ENCODE peak calls at places on chromosomes 11 and 22, in four cellular contexts. X, B, K and Z are unnamed samples.
A peak's percentile ranks its signal among the peaks of the same experiment; 100 is the strongest.

GRCh38 chr11:20770421-20770935 is 101.1 kb downstream of the NELL1 start:
- DNase-seq in X (no peak), B (no peak), K (no peak), Z (no peak)

GRCh38 chr11:67507242-67507890 is 596 bp downstream of the CDK2AP2 start:
- DNase-seq in X (peak; percentile 55), B (peak; percentile 54), K (no peak), Z (no peak)

GRCh38 chr11:64078294-64078693 is 42.6 kb downstream of the FLRT1 start:
- DNase-seq in X (no peak), B (no peak), K (no peak), Z (no peak)

GRCh38 chr11:104803770-104804169 is 94.5 kb downstream of the CASP12 start:
- DNase-seq in X (no peak), B (no peak), K (no peak), Z (no peak)

GRCh38 chr11:83285131-83285770 is 916 bp downstream of the CCDC90B start:
- DNase-seq in X (no peak), B (no peak), K (no peak), Z (no peak)

GRCh38 chr22:37927129-37927936 is 21.2 kb downstream of the MICALL1 start:
- DNase-seq in X (no peak), B (no peak), K (no peak), Z (no peak)

GRCh38 chr22:41367039-41367679 is 14.6 kb upstream of the TEF start:
- DNase-seq in X (peak; percentile 96), B (peak; percentile 38), K (no peak), Z (peak; percentile 80)

GRCh38 chr22:21942407-21942895 is 10.2 kb downstream of the PPM1F start:
- DNase-seq in X (no peak), B (peak; percentile 31), K (no peak), Z (no peak)

GRCh38 chr22:40525250-40525884 is 111.2 kb downstream of the MRTFA start:
- DNase-seq in X (peak; percentile 20), B (no peak), K (no peak), Z (peak; percentile 31)

GRCh38 chr11:73633999-73634398 is 12.4 kb upstream of the PLEKHB1 start:
- DNase-seq in X (no peak), B (no peak), K (no peak), Z (no peak)

GRCh38 chr11:61645179-61645868 is 34.9 kb upstream of the DAGLA start:
- DNase-seq in X (no peak), B (no peak), K (no peak), Z (no peak)

GRCh38 chr11:2774173-2775082 is 74.6 kb upstream of the KCNQ1OT1 start:
- DNase-seq in X (no peak), B (no peak), K (no peak), Z (no peak)

GRCh38 chr22:45444168-45444567 is 30.7 kb downstream of the RIBC2 start:
- DNase-seq in X (no peak), B (no peak), K (no peak), Z (no peak)

GRCh38 chr22:29871684-29872083 is 11.3 kb upstream of the MTMR3 start:
- DNase-seq in X (no peak), B (no peak), K (no peak), Z (peak; percentile 23)

GRCh38 chr22:47600281-47600680 is 837.8 kb downstream of the TBC1D22A start:
- DNase-seq in X (no peak), B (no peak), K (no peak), Z (no peak)

GRCh38 chr11:85787809-85788805 is 22.8 kb downstream of the SYTL2 start:
- DNase-seq in X (no peak), B (peak; percentile 66), K (no peak), Z (peak; percentile 21)

GRCh38 chr11:17405232-17406005 is 17.0 kb upstream of the KCNJ11 start:
- DNase-seq in X (no peak), B (peak; percentile 47), K (no peak), Z (peak; percentile 37)

GRCh38 chr11:65290448-65291165 is 24.1 kb upstream of the CDC42EP2 start:
- DNase-seq in X (peak; percentile 34), B (no peak), K (peak; percentile 69), Z (no peak)

GRCh38 chr22:41288245-41288946 is 2.4 kb upstream of the RANGAP1 start:
- DNase-seq in X (no peak), B (peak; percentile 71), K (no peak), Z (peak; percentile 92)

GRCh38 chr11:10751581-10751940 is 515 bp downstream of the CTR9 start:
- DNase-seq in X (no peak), B (no peak), K (no peak), Z (no peak)

GRCh38 chr22:19882446-19883381 is 28.0 kb upstream of the GNB1L start:
- DNase-seq in X (no peak), B (no peak), K (no peak), Z (no peak)

GRCh38 chr22:26323013-26323412 is 106.0 kb upstream of the ASPHD2 start:
- DNase-seq in X (no peak), B (no peak), K (no peak), Z (no peak)

GRCh38 chr11:116993599-116993998 is 104.6 kb downstream of the SIK3 start:
- DNase-seq in X (no peak), B (no peak), K (no peak), Z (no peak)

GRCh38 chr11:75469785-75470405 is 36.9 kb upstream of the KLHL35 start:
- DNase-seq in X (no peak), B (no peak), K (no peak), Z (no peak)

GRCh38 chr22:32584650-32585049 is 110.0 kb downstream of the FBXO7 start:
- DNase-seq in X (no peak), B (no peak), K (no peak), Z (no peak)

GRCh38 chr22:27113211-27114030 is 456.0 kb downstream of the MIAT start:
- DNase-seq in X (no peak), B (peak; percentile 65), K (no peak), Z (peak; percentile 63)

GRCh38 chr11:35076201-35077100 is 62.5 kb upstream of the CD44 start:
- DNase-seq in X (no peak), B (no peak), K (no peak), Z (no peak)

DNA sequence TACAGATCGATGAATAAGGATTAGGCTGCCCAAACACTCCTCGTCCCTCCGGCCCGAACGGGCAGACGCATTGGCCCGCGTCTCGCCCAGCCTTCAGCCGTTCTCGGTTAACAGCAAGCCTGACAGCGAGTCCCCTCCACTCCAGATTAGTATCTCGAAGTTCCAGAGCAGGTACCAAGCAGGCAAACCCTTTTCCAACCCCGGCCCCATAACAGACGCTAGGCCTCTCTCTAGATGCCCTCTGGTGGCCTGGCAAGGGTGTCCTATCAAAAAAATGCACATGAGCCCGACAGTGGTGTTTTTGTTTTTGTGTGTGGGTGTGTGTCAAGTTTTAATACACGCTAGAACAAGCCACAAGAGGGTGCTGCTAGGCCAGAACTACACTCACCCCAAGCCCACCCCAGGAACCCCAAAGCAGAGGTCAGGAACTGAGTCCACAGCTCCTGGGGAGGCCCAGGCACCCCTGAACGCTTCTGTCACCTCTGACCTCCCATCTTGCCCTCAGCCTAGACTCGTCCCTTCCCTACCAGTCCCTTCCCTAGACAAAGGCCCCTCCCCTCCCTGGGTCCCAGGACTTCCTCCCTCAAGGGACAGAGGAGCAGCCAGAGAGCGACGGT is 658 bp upstream of the ARFGAP2 start:
- DNase-seq in X (peak; percentile 62), B (peak; percentile 76), K (peak; percentile 71), Z (peak; percentile 79)
- TF ChIP-seq CHD4 in X (no peak), B (peak; percentile 34), K (no peak), Z (no peak)

GRCh38 chr11:79963886-79964660 is 523.2 kb upstream of the TENM4 start:
- DNase-seq in X (no peak), B (no peak), K (no peak), Z (no peak)
- TF ChIP-seq CEBPB in X (no peak), B (no peak), K (no peak), Z (no peak)

GRCh38 chr11:839875-840617 is 2.3 kb downstream of the POLR2L start:
- DNase-seq in X (no peak), B (no peak), K (no peak), Z (no peak)

GRCh38 chr11:839280-839623 is 3.1 kb downstream of the POLR2L start:
- DNase-seq in X (no peak), B (no peak), K (no peak), Z (no peak)

GRCh38 chr11:837990-838307 is 4.4 kb downstream of the POLR2L start:
- DNase-seq in X (no peak), B (no peak), K (no peak), Z (no peak)

GRCh38 chr11:837189-837989 is 4.6 kb downstream of the CD151 start:
- DNase-seq in X (peak; percentile 50), B (no peak), K (no peak), Z (no peak)

DNA sequence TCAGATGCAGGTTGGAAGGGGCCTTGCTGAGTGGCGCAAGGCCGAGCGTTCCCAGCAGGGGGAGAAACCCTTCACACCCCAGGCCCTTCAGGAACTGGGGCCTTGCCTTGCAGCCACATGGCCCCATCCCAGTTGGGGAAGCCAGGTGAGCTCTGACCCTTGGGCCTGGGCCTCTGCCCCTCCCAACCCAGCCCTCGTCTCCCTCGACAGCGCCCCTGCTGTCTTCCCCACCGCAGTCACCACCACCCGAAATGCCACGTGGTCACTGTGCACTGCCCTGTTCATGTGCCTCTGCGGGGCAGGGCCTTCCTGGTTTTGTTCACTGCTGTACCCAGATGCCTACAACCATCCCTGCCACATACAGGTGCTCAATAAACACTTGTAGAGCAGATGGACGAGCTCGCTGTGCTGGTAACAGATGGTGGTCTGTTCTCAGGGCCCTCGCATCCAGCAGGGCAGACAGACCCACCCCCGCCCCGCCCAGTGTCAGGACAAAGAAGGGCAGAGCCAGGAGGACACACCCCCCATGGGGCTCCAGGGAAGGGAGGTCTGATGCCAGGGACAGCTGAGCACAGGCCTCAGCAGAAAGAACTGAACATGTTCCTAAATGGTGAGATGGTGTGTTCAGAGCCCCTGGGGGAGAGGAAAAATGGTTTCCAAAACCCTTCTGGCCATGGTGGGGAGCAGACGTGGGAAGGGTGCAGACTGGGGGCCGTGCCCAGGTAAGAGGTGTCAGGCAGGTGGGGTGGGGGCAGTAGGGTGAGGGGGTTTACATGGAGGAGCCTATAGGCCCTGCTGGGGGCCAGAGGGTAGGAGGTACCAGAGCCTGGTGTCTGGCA is 3.7 kb downstream of the POLR2L start:
- DNase-seq in X (no peak), B (peak; percentile 56), K (no peak), Z (peak; percentile 82)
- TF ChIP-seq KDM1A in X (no peak), B (no peak), K (no peak), Z (no peak)

DNA sequence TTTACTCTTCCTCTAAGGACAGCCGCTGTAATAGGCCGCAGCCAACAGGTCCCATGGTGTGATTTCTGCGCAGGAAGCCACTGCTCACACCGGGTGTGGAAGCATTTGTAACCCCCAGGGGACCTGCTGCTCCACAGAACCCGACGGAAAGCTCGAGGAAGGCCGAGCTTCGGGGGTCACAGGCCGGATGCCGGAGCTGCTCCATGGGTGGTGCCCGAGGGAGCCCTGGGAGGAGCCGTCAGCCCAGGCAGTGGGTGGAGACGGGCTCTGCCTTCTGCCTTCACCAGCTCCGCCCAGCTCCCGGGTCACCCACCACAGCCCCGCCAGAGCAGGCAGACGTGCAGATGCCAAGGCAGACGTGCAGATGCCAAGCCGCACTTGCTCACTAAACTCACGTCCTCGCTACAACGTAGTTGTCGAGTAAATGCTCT is 63.5 kb downstream of the BRD1 start:
- DNase-seq in X (no peak), B (no peak), K (no peak), Z (no peak)
- TF ChIP-seq CHD4 in X (no peak), B (no peak), K (no peak), Z (no peak)